ENCODE peak calls at places on chromosome 12, in four cellular contexts. B is BJ; K is epithelial cell of esophagus; R is CD4-positive, alpha-beta T cell. P is an unnamed sample.

GRCh38 chr12:50924439-50925341 is 27.7 kb upstream of the HIGD1C start:
- DNase-seq in K (peak), B (peak), R (no peak), P (peak)

GRCh38 chr12:15584366-15585041 is 204.7 kb downstream of the EPS8 start:
- DNase-seq in B (no peak), K (peak), R (no peak), P (no peak)

GRCh38 chr12:62817556-62818271 is 117.2 kb downstream of the PPM1H start:
- DNase-seq in B (no peak), K (peak), R (no peak), P (no peak)

GRCh38 chr12:45789025-45789424 is 59.5 kb downstream of the ARID2 start:
- DNase-seq in R (no peak), K (peak), B (no peak), P (no peak)

GRCh38 chr12:62802981-62803380 is 132.0 kb downstream of the PPM1H start:
- DNase-seq in R (no peak), K (no peak), B (no peak), P (no peak)

GRCh38 chr12:52280319-52280795 is 5.9 kb downstream of the KRT86 start:
- DNase-seq in R (no peak), K (peak), B (peak), P (no peak)

GRCh38 chr12:49703647-49704137 is 3.5 kb downstream of the FMNL3 start:
- DNase-seq in B (no peak), K (peak), R (no peak), P (no peak)

GRCh38 chr12:121839106-121839992 is 19.3 kb downstream of the HPD start:
- DNase-seq in B (peak), K (peak), R (peak), P (peak)

GRCh38 chr12:58310368-58310767 is 369.0 kb downstream of the ATP23 start:
- DNase-seq in R (no peak), B (peak), K (peak), P (no peak)

GRCh38 chr12:115259968-115260806 is 576.2 kb upstream of the TBX3 start:
- DNase-seq in B (no peak), R (no peak), K (no peak), P (no peak)

GRCh38 chr12:38736821-38737220 is 168.6 kb downstream of the CPNE8 start:
- DNase-seq in B (no peak), R (no peak), K (no peak), P (no peak)

GRCh38 chr12:53052419-53053222 is 2.8 kb downstream of the TNS2 start:
- DNase-seq in B (no peak), R (no peak), K (peak), P (no peak)

GRCh38 chr12:124303579-124304313 is 8.9 kb downstream of the RFLNA start:
- DNase-seq in R (no peak), K (no peak), B (no peak), P (no peak)

GRCh38 chr12:48351022-48351708 is 446 bp upstream of the ZNF641 start:
- DNase-seq in R (no peak), B (peak), K (peak), P (no peak)

GRCh38 chr12:89349814-89350213 is 2.5 kb downstream of the DUSP6 start:
- DNase-seq in R (no peak), B (no peak), K (peak), P (no peak)

GRCh38 chr12:113119980-113120669 is 15.4 kb downstream of the RASAL1 start:
- DNase-seq in B (no peak), K (no peak), R (no peak), P (no peak)

GRCh38 chr12:62597253-62597652 is 130.6 kb downstream of the MON2 start:
- DNase-seq in K (no peak), B (no peak), R (no peak), P (no peak)

GRCh38 chr12:78494911-78495310 is 369.7 kb upstream of the SYT1 start:
- DNase-seq in K (peak), R (no peak), B (peak), P (no peak)

GRCh38 chr12:26734510-26735248 is 98.3 kb downstream of the ITPR2 start:
- DNase-seq in B (no peak), R (no peak), K (no peak), P (no peak)

GRCh38 chr12:72511906-72512305 is 239.7 kb downstream of the TRHDE start:
- DNase-seq in R (no peak), B (peak), K (peak), P (no peak)

GRCh38 chr12:62701492-62701891 is 233.5 kb downstream of the PPM1H start:
- DNase-seq in R (no peak), B (no peak), K (no peak), P (no peak)

GRCh38 chr12:130968611-130969010 is 14.9 kb downstream of the ADGRD1 start:
- DNase-seq in B (no peak), R (no peak), K (no peak), P (no peak)

GRCh38 chr12:100229876-100230275 is 29.3 kb downstream of the ACTR6 start:
- DNase-seq in B (no peak), R (no peak), K (peak), P (no peak)

GRCh38 chr12:15220451-15220850 is 766 bp downstream of the RERG start:
- DNase-seq in B (no peak), K (no peak), R (no peak), P (no peak)

GRCh38 chr12:101839324-101840283 is 8.8 kb upstream of the GNPTAB start:
- DNase-seq in K (peak), B (no peak), R (peak), P (no peak)

GRCh38 chr12:64085996-64086395 is 136.1 kb downstream of the KICS2 start:
- DNase-seq in B (no peak), R (no peak), K (no peak), P (no peak)

GRCh38 chr12:29350080-29350479 is 30.9 kb downstream of the ERGIC2 start:
- DNase-seq in K (peak), R (no peak), B (peak), P (no peak)

DNA sequence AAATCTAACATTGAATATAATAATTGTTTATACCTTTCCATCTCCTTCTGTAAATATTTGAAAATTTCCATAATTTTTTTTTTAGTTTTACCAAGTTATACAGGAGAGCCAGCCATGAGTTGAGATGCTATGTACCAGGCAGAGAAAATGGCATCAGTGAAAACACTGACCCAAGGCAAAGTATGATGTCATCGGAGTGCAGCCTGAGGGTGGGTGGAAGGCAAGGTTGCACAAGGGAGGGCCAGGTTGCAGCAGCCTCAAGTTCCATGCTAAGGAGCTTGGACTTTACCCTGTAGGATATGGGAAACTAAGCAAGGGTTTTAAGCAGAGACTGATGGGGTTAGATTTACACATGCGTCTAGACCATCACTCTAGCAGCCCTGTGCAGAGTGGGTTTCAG is 441.1 kb downstream of the BCAT1 start:
- DNase-seq in B (no peak), K (no peak), R (no peak), P (no peak)
- TF ChIP-seq CTCF in B (no peak), K (no peak), R (no peak), P (no peak)

GRCh38 chr12:118102609-118103008 is 1.2 kb downstream of the VSIG10 start:
- DNase-seq in B (no peak), R (no peak), K (no peak), P (no peak)

GRCh38 chr12:118102070-118102469 is 1.7 kb downstream of the VSIG10 start:
- DNase-seq in K (peak), R (no peak), B (no peak), P (no peak)

GRCh38 chr12:118101051-118101450 is 2.8 kb downstream of the VSIG10 start:
- DNase-seq in B (no peak), K (no peak), R (no peak), P (no peak)

GRCh38 chr12:118103231-118103600 is 595 bp downstream of the VSIG10 start:
- DNase-seq in B (no peak), R (no peak), K (no peak), P (peak)

GRCh38 chr12:118103601-118104382 is at the start of gene VSIG10:
- DNase-seq in K (peak), B (peak), R (peak), P (peak)
- TF ChIP-seq CTCF in K (no peak), B (no peak), R (no peak), P (no peak)

GRCh38 chr12:88325828-88326214 is 183.7 kb downstream of the TMTC3 start:
- DNase-seq in B (no peak), R (no peak), K (no peak), P (no peak)

GRCh38 chr12:88328056-88328455 is 185.9 kb downstream of the TMTC3 start:
- DNase-seq in R (no peak), B (no peak), K (no peak), P (no peak)

GRCh38 chr12:88325076-88325827 is 183.1 kb downstream of the TMTC3 start:
- DNase-seq in R (no peak), B (peak), K (peak), P (no peak)
- TF ChIP-seq CTCF in R (no peak), B (peak), K (no peak), P (no peak)

GRCh38 chr12:46944104-46944503 is 118.3 kb upstream of the SLC38A4 start:
- DNase-seq in R (no peak), K (peak), B (no peak), P (no peak)
- TF ChIP-seq CTCF in R (no peak), K (peak), B (peak), P (no peak)

GRCh38 chr12:69066420-69067373 is 133.7 kb upstream of the CPM start:
- DNase-seq in K (no peak), B (no peak), R (no peak), P (no peak)
- TF ChIP-seq CTCF in K (no peak), B (no peak), R (no peak), P (no peak)

DNA sequence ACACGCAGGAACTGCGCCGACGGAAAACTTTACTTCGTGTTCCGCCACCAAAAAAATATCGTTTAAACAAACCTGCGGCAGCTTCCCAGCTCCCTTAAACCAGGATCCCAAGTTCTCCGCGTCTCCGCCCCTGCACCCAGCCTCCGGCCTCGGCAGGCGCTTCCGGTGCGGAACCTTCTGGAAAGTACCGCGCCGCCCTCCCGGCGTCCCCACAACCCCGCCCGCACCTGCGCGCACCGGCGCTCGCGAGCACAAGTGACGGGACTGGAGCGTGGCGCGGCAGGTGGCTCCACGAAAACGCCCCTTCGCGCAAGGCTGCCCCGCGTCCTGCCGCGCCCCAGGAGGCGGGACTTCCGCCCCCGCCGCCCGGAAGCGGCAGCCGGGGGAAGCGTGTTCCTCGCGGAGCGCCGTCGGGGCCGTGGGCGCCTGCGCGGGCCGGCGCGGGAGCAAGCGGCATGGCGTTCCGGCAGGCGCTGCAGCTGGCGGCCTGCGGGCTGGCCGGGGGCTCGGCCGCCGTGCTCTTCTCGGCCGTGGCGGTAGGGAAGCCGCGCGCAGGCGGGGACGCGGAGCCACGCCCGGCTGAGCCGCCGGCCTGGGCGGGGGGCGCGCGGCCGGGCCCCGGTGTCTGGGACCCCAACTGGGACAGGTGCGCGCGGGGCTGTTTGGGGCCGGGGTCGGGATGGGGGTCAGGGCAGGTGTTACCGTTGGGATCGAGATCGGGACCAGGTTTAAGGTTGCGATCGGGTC is at the start of gene PGAM5:
- DNase-seq in R (peak), K (peak), B (peak), P (peak)
- TF ChIP-seq CTCF in R (no peak), K (no peak), B (no peak), P (no peak)

GRCh38 chr12:110126557-110126956 is 2.4 kb downstream of the IFT81 start:
- DNase-seq in R (no peak), K (no peak), B (no peak), P (no peak)

GRCh38 chr12:110123861-110124183 is 335 bp upstream of the IFT81 start:
- DNase-seq in K (no peak), B (no peak), R (no peak), P (no peak)

GRCh38 chr12:110120878-110121277 is 3.3 kb upstream of the IFT81 start:
- DNase-seq in R (no peak), K (peak), B (no peak), P (no peak)

GRCh38 chr12:110122929-110123328 is 1.2 kb upstream of the IFT81 start:
- DNase-seq in K (no peak), B (no peak), R (no peak), P (no peak)

DNA sequence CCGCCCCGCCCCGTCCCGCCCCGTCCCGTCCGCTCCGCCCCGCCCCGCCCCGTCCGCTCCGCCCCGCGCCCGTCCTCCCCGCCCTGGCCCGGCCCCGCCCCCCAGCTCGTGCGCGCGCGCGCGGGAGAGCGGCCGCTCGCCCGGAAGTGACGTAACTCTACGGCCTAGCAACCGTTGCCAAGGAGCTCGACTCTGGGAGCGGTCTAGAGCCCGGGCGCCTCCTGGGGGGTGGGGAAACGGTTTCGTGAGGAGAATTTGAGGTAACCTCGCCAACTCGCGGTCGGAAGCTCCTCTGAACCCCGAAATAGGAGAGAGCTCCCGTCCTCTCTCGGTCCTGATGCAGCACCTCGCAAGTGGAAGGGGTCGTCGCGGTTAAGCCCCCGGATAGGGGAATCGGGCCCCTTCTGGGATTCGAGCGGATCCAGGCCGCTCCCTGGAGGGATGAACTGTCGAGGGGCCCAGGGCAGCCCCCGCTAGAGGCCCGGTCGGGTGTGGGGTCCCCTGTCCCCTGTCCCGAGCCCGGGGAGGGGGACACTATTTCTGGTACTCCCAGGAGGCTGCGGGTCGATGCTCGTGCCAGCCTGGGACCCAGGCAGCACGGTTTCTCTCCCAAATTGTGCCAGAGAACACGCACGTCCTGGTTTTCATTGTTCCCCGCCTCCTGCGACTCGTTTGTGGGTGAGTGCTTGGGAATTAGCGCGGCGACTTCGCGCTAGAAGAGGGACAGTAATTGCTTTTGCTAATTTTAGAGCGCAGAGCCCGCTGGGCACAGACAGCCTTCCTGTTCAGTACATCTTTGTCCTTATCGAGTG is at the start of gene IFT81:
- DNase-seq in B (no peak), K (peak), R (peak), P (peak)
- TF ChIP-seq CTCF in B (no peak), K (no peak), R (no peak), P (no peak)

P was measured in activated B cell treated with CpG ODN at 0.5 μM for 24 hours.